ENCODE peak calls at places on chromosomes 11 and 22, in nine cellular contexts. One of them, this sample, is unnamed.

GRCh38 chr22:18088825-18089568 is 11.2 kb downstream of the PEX26 start:
- DNase-seq in smooth muscle cell of the brain vasculature: no peak
- DNase-seq in stimulated activated CD8-positive, alpha-beta memory T cell treated with anti-CD3 and anti-CD28 coated beads, Interleukin-7, amount 100 ng/mL, for 1 hour: no peak
- DNase-seq in NCI-H774: no peak
- DNase-seq in GM12865: peak; percentile 95
- DNase-seq in endothelial cell: no peak
- DNase-seq in CD4-positive, alpha-beta T cell: no peak
- DNase-seq in KBM-7: no peak
- DNase-seq in activated effector memory CD4-positive, alpha-beta T cell treated with anti-CD3 and anti-CD28 coated beads, Interleukin-2, amount 50 U/mL, for 16 hours: peak; percentile 73
- DNase-seq in this sample: no peak

GRCh38 chr11:20109731-20110445 is 50.4 kb downstream of the DBX1 start:
- DNase-seq in stimulated activated CD8-positive, alpha-beta memory T cell treated with anti-CD3 and anti-CD28 coated beads, Interleukin-7, amount 100 ng/mL, for 1 hour: no peak
- DNase-seq in activated effector memory CD4-positive, alpha-beta T cell treated with anti-CD3 and anti-CD28 coated beads, Interleukin-2, amount 50 U/mL, for 16 hours: no peak
- DNase-seq in KBM-7: no peak
- DNase-seq in CD4-positive, alpha-beta T cell: no peak
- DNase-seq in NCI-H774: no peak
- DNase-seq in GM12865: no peak
- DNase-seq in smooth muscle cell of the brain vasculature: no peak
- DNase-seq in endothelial cell: no peak
- DNase-seq in this sample: no peak

GRCh38 chr11:11148104-11148509 is 204.9 kb downstream of the CSNK2A3 start:
- DNase-seq in GM12865: peak; percentile 38
- DNase-seq in CD4-positive, alpha-beta T cell: peak; percentile 56
- DNase-seq in activated effector memory CD4-positive, alpha-beta T cell treated with anti-CD3 and anti-CD28 coated beads, Interleukin-2, amount 50 U/mL, for 16 hours: no peak
- DNase-seq in stimulated activated CD8-positive, alpha-beta memory T cell treated with anti-CD3 and anti-CD28 coated beads, Interleukin-7, amount 100 ng/mL, for 1 hour: no peak
- DNase-seq in NCI-H774: no peak
- DNase-seq in smooth muscle cell of the brain vasculature: no peak
- DNase-seq in KBM-7: no peak
- DNase-seq in endothelial cell: no peak
- DNase-seq in this sample: peak; percentile 69

GRCh38 chr11:79304599-79305212 is 136.1 kb downstream of the TENM4 start:
- DNase-seq in GM12865: no peak
- DNase-seq in endothelial cell: no peak
- DNase-seq in activated effector memory CD4-positive, alpha-beta T cell treated with anti-CD3 and anti-CD28 coated beads, Interleukin-2, amount 50 U/mL, for 16 hours: no peak
- DNase-seq in CD4-positive, alpha-beta T cell: no peak
- DNase-seq in stimulated activated CD8-positive, alpha-beta memory T cell treated with anti-CD3 and anti-CD28 coated beads, Interleukin-7, amount 100 ng/mL, for 1 hour: no peak
- DNase-seq in KBM-7: no peak
- DNase-seq in NCI-H774: no peak
- DNase-seq in smooth muscle cell of the brain vasculature: no peak
- DNase-seq in this sample: no peak

GRCh38 chr22:44523981-44524759 is 26.1 kb upstream of the RTL6 start:
- DNase-seq in smooth muscle cell of the brain vasculature: no peak
- DNase-seq in activated effector memory CD4-positive, alpha-beta T cell treated with anti-CD3 and anti-CD28 coated beads, Interleukin-2, amount 50 U/mL, for 16 hours: peak; percentile 25
- DNase-seq in KBM-7: no peak
- DNase-seq in CD4-positive, alpha-beta T cell: no peak
- DNase-seq in GM12865: no peak
- DNase-seq in endothelial cell: no peak
- DNase-seq in stimulated activated CD8-positive, alpha-beta memory T cell treated with anti-CD3 and anti-CD28 coated beads, Interleukin-7, amount 100 ng/mL, for 1 hour: no peak
- DNase-seq in NCI-H774: no peak
- DNase-seq in this sample: peak; percentile 92

GRCh38 chr11:78449866-78450265 is 32.2 kb upstream of the GAB2 start:
- DNase-seq in smooth muscle cell of the brain vasculature: no peak
- DNase-seq in activated effector memory CD4-positive, alpha-beta T cell treated with anti-CD3 and anti-CD28 coated beads, Interleukin-2, amount 50 U/mL, for 16 hours: no peak
- DNase-seq in KBM-7: no peak
- DNase-seq in CD4-positive, alpha-beta T cell: no peak
- DNase-seq in NCI-H774: no peak
- DNase-seq in endothelial cell: no peak
- DNase-seq in GM12865: no peak
- DNase-seq in stimulated activated CD8-positive, alpha-beta memory T cell treated with anti-CD3 and anti-CD28 coated beads, Interleukin-7, amount 100 ng/mL, for 1 hour: no peak
- DNase-seq in this sample: no peak

GRCh38 chr22:49012695-49013094 is 815.0 kb downstream of the BRD1 start:
- DNase-seq in endothelial cell: no peak
- DNase-seq in CD4-positive, alpha-beta T cell: no peak
- DNase-seq in activated effector memory CD4-positive, alpha-beta T cell treated with anti-CD3 and anti-CD28 coated beads, Interleukin-2, amount 50 U/mL, for 16 hours: no peak
- DNase-seq in stimulated activated CD8-positive, alpha-beta memory T cell treated with anti-CD3 and anti-CD28 coated beads, Interleukin-7, amount 100 ng/mL, for 1 hour: no peak
- DNase-seq in GM12865: no peak
- DNase-seq in smooth muscle cell of the brain vasculature: no peak
- DNase-seq in KBM-7: no peak
- DNase-seq in NCI-H774: no peak
- DNase-seq in this sample: no peak

GRCh38 chr11:34174411-34175041 is 69.1 kb downstream of the NAT10 start:
- DNase-seq in smooth muscle cell of the brain vasculature: peak; percentile 31
- DNase-seq in GM12865: peak; percentile 82
- DNase-seq in endothelial cell: peak; percentile 89
- DNase-seq in activated effector memory CD4-positive, alpha-beta T cell treated with anti-CD3 and anti-CD28 coated beads, Interleukin-2, amount 50 U/mL, for 16 hours: peak; percentile 92
- DNase-seq in stimulated activated CD8-positive, alpha-beta memory T cell treated with anti-CD3 and anti-CD28 coated beads, Interleukin-7, amount 100 ng/mL, for 1 hour: peak; percentile 60
- DNase-seq in KBM-7: peak; percentile 78
- DNase-seq in NCI-H774: peak; percentile 58
- DNase-seq in CD4-positive, alpha-beta T cell: peak; percentile 78
- DNase-seq in this sample: peak; percentile 73

GRCh38 chr11:44651535-44652130 is 75.1 kb upstream of the TSPAN18 start:
- DNase-seq in activated effector memory CD4-positive, alpha-beta T cell treated with anti-CD3 and anti-CD28 coated beads, Interleukin-2, amount 50 U/mL, for 16 hours: no peak
- DNase-seq in NCI-H774: no peak
- DNase-seq in KBM-7: peak; percentile 65
- DNase-seq in stimulated activated CD8-positive, alpha-beta memory T cell treated with anti-CD3 and anti-CD28 coated beads, Interleukin-7, amount 100 ng/mL, for 1 hour: no peak
- DNase-seq in GM12865: no peak
- DNase-seq in CD4-positive, alpha-beta T cell: no peak
- DNase-seq in smooth muscle cell of the brain vasculature: no peak
- DNase-seq in endothelial cell: no peak
- DNase-seq in this sample: no peak

GRCh38 chr11:120122921-120123683 is 14.8 kb downstream of the TRIM29 start:
- DNase-seq in KBM-7: no peak
- DNase-seq in CD4-positive, alpha-beta T cell: no peak
- DNase-seq in endothelial cell: no peak
- DNase-seq in stimulated activated CD8-positive, alpha-beta memory T cell treated with anti-CD3 and anti-CD28 coated beads, Interleukin-7, amount 100 ng/mL, for 1 hour: no peak
- DNase-seq in smooth muscle cell of the brain vasculature: no peak
- DNase-seq in GM12865: no peak
- DNase-seq in activated effector memory CD4-positive, alpha-beta T cell treated with anti-CD3 and anti-CD28 coated beads, Interleukin-2, amount 50 U/mL, for 16 hours: no peak
- DNase-seq in NCI-H774: no peak
- DNase-seq in this sample: no peak

GRCh38 chr11:32385998-32386397 is 49.3 kb downstream of the WT1 start:
- DNase-seq in endothelial cell: peak; percentile 31
- DNase-seq in NCI-H774: no peak
- DNase-seq in GM12865: no peak
- DNase-seq in KBM-7: peak; percentile 63
- DNase-seq in stimulated activated CD8-positive, alpha-beta memory T cell treated with anti-CD3 and anti-CD28 coated beads, Interleukin-7, amount 100 ng/mL, for 1 hour: no peak
- DNase-seq in activated effector memory CD4-positive, alpha-beta T cell treated with anti-CD3 and anti-CD28 coated beads, Interleukin-2, amount 50 U/mL, for 16 hours: no peak
- DNase-seq in smooth muscle cell of the brain vasculature: no peak
- DNase-seq in CD4-positive, alpha-beta T cell: no peak
- DNase-seq in this sample: peak; percentile 67

GRCh38 chr11:57464343-57465181 is 4.2 kb downstream of the RTN4RL2 start:
- DNase-seq in activated effector memory CD4-positive, alpha-beta T cell treated with anti-CD3 and anti-CD28 coated beads, Interleukin-2, amount 50 U/mL, for 16 hours: no peak
- DNase-seq in stimulated activated CD8-positive, alpha-beta memory T cell treated with anti-CD3 and anti-CD28 coated beads, Interleukin-7, amount 100 ng/mL, for 1 hour: no peak
- DNase-seq in KBM-7: no peak
- DNase-seq in smooth muscle cell of the brain vasculature: no peak
- DNase-seq in NCI-H774: no peak
- DNase-seq in endothelial cell: no peak
- DNase-seq in CD4-positive, alpha-beta T cell: no peak
- DNase-seq in GM12865: no peak
- DNase-seq in this sample: no peak

GRCh38 chr22:22168190-22168940 is 76.2 kb upstream of the VPREB1 start:
- DNase-seq in stimulated activated CD8-positive, alpha-beta memory T cell treated with anti-CD3 and anti-CD28 coated beads, Interleukin-7, amount 100 ng/mL, for 1 hour: no peak
- DNase-seq in smooth muscle cell of the brain vasculature: no peak
- DNase-seq in activated effector memory CD4-positive, alpha-beta T cell treated with anti-CD3 and anti-CD28 coated beads, Interleukin-2, amount 50 U/mL, for 16 hours: no peak
- DNase-seq in endothelial cell: no peak
- DNase-seq in GM12865: peak; percentile 93
- DNase-seq in CD4-positive, alpha-beta T cell: no peak
- DNase-seq in NCI-H774: peak; percentile 30
- DNase-seq in KBM-7: peak; percentile 9
- DNase-seq in this sample: peak; percentile 49

This sample was measured in H4.